ENCODE peak calls at places on chromosomes 12 and 14, in five cellular contexts. I, S, L, T and G are unnamed samples.

GRCh38 chr12:82144505-82144904 is 213.7 kb downstream of the CCDC59 start:
- DNase-seq in I (no peak), S (no peak), L (no peak), T (no peak), G (no peak)

GRCh38 chr12:71731439-71732356 is 23.0 kb upstream of the RAB21 start:
- DNase-seq in I (no peak), S (no peak), L (no peak), T (no peak), G (no peak)

GRCh38 chr14:35952584-35952983 is 126.4 kb downstream of the BRMS1L start:
- DNase-seq in I (no peak), S (no peak), L (no peak), T (no peak), G (no peak)

GRCh38 chr12:24482044-24482443 is 466.9 kb downstream of the BCAT1 start:
- DNase-seq in I (no peak), S (no peak), L (no peak), T (no peak), G (no peak)

GRCh38 chr14:50061664-50062437 is 54.5 kb downstream of the VCPKMT start:
- DNase-seq in I (peak), S (no peak), L (no peak), T (no peak), G (no peak)

GRCh38 chr14:55139696-55140509 is 10.9 kb downstream of the LGALS3 start:
- DNase-seq in I (no peak), S (no peak), L (no peak), T (no peak), G (no peak)

GRCh38 chr12:132658149-132658905 is 28.8 kb downstream of the POLE start:
- DNase-seq in I (no peak), S (no peak), L (no peak), T (no peak), G (no peak)

GRCh38 chr14:95040723-95041476 is 116.4 kb downstream of the DICER1 start:
- DNase-seq in I (no peak), S (no peak), L (no peak), T (no peak), G (no peak)

GRCh38 chr12:2688381-2688881 is 106.3 kb upstream of the FKBP4 start:
- DNase-seq in I (no peak), S (no peak), L (no peak), T (no peak), G (no peak)

GRCh38 chr12:1518763-1519516 is 75.4 kb downstream of the FBXL14 start:
- DNase-seq in I (no peak), S (no peak), L (peak), T (no peak), G (no peak)

GRCh38 chr12:9349888-9350885 is 142.0 kb upstream of the PZP start:
- DNase-seq in I (no peak), S (no peak), L (no peak), T (no peak), G (no peak)

GRCh38 chr12:6039894-6040601 is 84.4 kb downstream of the VWF start:
- DNase-seq in I (peak), S (no peak), L (peak), T (no peak), G (no peak)

GRCh38 chr14:53496668-53497067 is 343.5 kb upstream of the DDHD1 start:
- DNase-seq in I (no peak), S (no peak), L (no peak), T (no peak), G (no peak)

GRCh38 chr14:51604078-51604477 is 47.6 kb upstream of the FRMD6 start:
- DNase-seq in I (no peak), S (no peak), L (peak), T (no peak), G (no peak)

GRCh38 chr12:52335598-52336262 is 14.5 kb upstream of the KRT83 start:
- DNase-seq in I (no peak), S (no peak), L (no peak), T (no peak), G (no peak)

GRCh38 chr12:77697126-77697525 is 133.6 kb upstream of the NAV3 start:
- DNase-seq in I (no peak), S (no peak), L (no peak), T (no peak), G (no peak)